ENCODE peak calls at places on chromosomes 11 and 22, in ten cellular contexts. L is esophagus squamous epithelium, N is fibroblast of mammary gland, Y is cardiac fibroblast, U is foreskin fibroblast, P is mammary epithelial cell, V is mucosa of descending colon, Z is GM06990, O is brain microvascular endothelial cell, Q is fibroblast of pulmonary artery. T is an unnamed sample.

GRCh38 chr11:29159552-29160465 is 857.0 kb downstream of the KCNA4 start:
- DNase-seq in L (no peak), N (peak), Y (peak), U (peak), P (peak), V (peak), Z (no peak), O (peak), Q (peak), T (no peak)

GRCh38 chr11:20934521-20934920 is 265.1 kb downstream of the NELL1 start:
- DNase-seq in L (no peak), N (no peak), Y (no peak), U (no peak), P (no peak), V (no peak), Z (no peak), O (no peak), Q (no peak), T (no peak)

GRCh38 chr22:49111085-49111484 is 716.6 kb downstream of the BRD1 start:
- DNase-seq in L (no peak), N (no peak), Y (no peak), U (no peak), P (no peak), V (no peak), Z (no peak), O (no peak), Q (no peak), T (no peak)

GRCh38 chr11:129862123-129862522 is 33.3 kb downstream of the NFRKB start:
- DNase-seq in L (no peak), N (no peak), Y (no peak), U (no peak), P (no peak), V (no peak), Z (no peak), O (no peak), Q (no peak), T (no peak)

GRCh38 chr11:27477831-27478230 is 5.2 kb upstream of the LGR4 start:
- DNase-seq in L (no peak), N (no peak), Y (no peak), U (no peak), P (no peak), V (no peak), Z (no peak), O (no peak), Q (no peak), T (no peak)

GRCh38 chr22:36198936-36199616 is 2.5 kb downstream of the APOL4 start:
- DNase-seq in L (no peak), N (no peak), Y (no peak), U (no peak), P (no peak), V (no peak), Z (no peak), O (no peak), Q (no peak), T (no peak)

GRCh38 chr11:104015649-104016415 is 20.6 kb upstream of the DDI1 start:
- DNase-seq in L (no peak), N (no peak), Y (no peak), U (no peak), P (peak), V (no peak), Z (no peak), O (no peak), Q (no peak), T (no peak)

GRCh38 chr11:126054412-126054811 is 8.3 kb downstream of the CDON start:
- DNase-seq in L (no peak), N (no peak), Y (no peak), U (no peak), P (no peak), V (no peak), Z (no peak), O (no peak), Q (no peak), T (no peak)

GRCh38 chr11:40391679-40392078 is 1067.8 kb downstream of the LRRC4C start:
- DNase-seq in L (no peak), N (no peak), Y (no peak), U (no peak), P (no peak), V (no peak), Z (no peak), O (no peak), Q (no peak), T (no peak)

GRCh38 chr11:2301631-2302272 is at the start of the genes C11orf21 and TSPAN32:
- DNase-seq in L (no peak), N (no peak), Y (no peak), U (no peak), P (no peak), V (no peak), Z (no peak), O (no peak), Q (peak), T (peak)

GRCh38 chr11:766106-766940 is 11.0 kb downstream of the GATD1 start:
- DNase-seq in L (no peak), N (no peak), Y (no peak), U (no peak), P (no peak), V (no peak), Z (no peak), O (no peak), Q (no peak), T (no peak)

GRCh38 chr11:119363874-119364590 is 17.5 kb downstream of the USP2 start:
- DNase-seq in L (no peak), N (no peak), Y (no peak), U (no peak), P (no peak), V (peak), Z (peak), O (no peak), Q (peak), T (peak)

GRCh38 chr11:2752204-2752772 is 52.5 kb upstream of the KCNQ1OT1 start:
- DNase-seq in L (no peak), N (no peak), Y (peak), U (no peak), P (no peak), V (no peak), Z (no peak), O (peak), Q (peak), T (no peak)

GRCh38 chr22:24578355-24579241 is 14.3 kb downstream of the LRRC75B start:
- DNase-seq in L (no peak), N (no peak), Y (no peak), U (no peak), P (peak), V (peak), Z (no peak), O (no peak), Q (no peak), T (no peak)

GRCh38 chr11:113673566-113674396 is 32.3 kb downstream of the TMPRSS5 start:
- DNase-seq in L (no peak), N (peak), Y (peak), U (no peak), P (no peak), V (no peak), Z (no peak), O (no peak), Q (no peak), T (no peak)

GRCh38 chr11:78418584-78419211 is 1.1 kb upstream of the GAB2 start:
- DNase-seq in L (no peak), N (peak), Y (no peak), U (no peak), P (no peak), V (no peak), Z (no peak), O (peak), Q (no peak), T (no peak)

GRCh38 chr11:119476666-119477331 is 53.8 kb upstream of the THY1 start:
- DNase-seq in L (no peak), N (no peak), Y (no peak), U (no peak), P (no peak), V (no peak), Z (no peak), O (no peak), Q (no peak), T (no peak)

GRCh38 chr11:88175707-88176066 is 444 bp upstream of the RAB38 start:
- DNase-seq in L (no peak), N (no peak), Y (no peak), U (no peak), P (no peak), V (no peak), Z (no peak), O (no peak), Q (no peak), T (no peak)

GRCh38 chr11:85663781-85664560 is 958 bp downstream of the CREBZF start:
- DNase-seq in L (peak), N (peak), Y (peak), U (peak), P (peak), V (peak), Z (peak), O (peak), Q (peak), T (peak)

GRCh38 chr11:74055938-74056337 is 47.1 kb upstream of the UCP3 start:
- DNase-seq in L (no peak), N (peak), Y (peak), U (peak), P (peak), V (no peak), Z (no peak), O (peak), Q (peak), T (no peak)

GRCh38 chr22:49855491-49855911 is 1.9 kb downstream of the ZBED4 start:
- DNase-seq in L (no peak), N (peak), Y (peak), U (no peak), P (peak), V (peak), Z (no peak), O (no peak), Q (peak), T (no peak)

GRCh38 chr11:19628018-19628417 is 84.6 kb upstream of the NAV2 start:
- DNase-seq in L (no peak), N (peak), Y (peak), U (peak), P (peak), V (no peak), Z (no peak), O (peak), Q (peak), T (peak)

GRCh38 chr11:65187971-65188461 is 6.3 kb downstream of the CAPN1 start:
- DNase-seq in L (no peak), N (no peak), Y (no peak), U (no peak), P (no peak), V (no peak), Z (no peak), O (no peak), Q (no peak), T (no peak)

GRCh38 chr22:35684270-35684700 is 33.4 kb upstream of the APOL5 start:
- DNase-seq in L (no peak), N (peak), Y (peak), U (peak), P (no peak), V (peak), Z (no peak), O (peak), Q (peak), T (no peak)

GRCh38 chr11:44104472-44105294 is 9.2 kb downstream of the EXT2 start:
- DNase-seq in L (no peak), N (no peak), Y (peak), U (no peak), P (no peak), V (no peak), Z (no peak), O (no peak), Q (peak), T (no peak)

GRCh38 chr11:77823775-77824174 is 2.8 kb downstream of the AAMDC start:
- DNase-seq in L (no peak), N (peak), Y (peak), U (peak), P (no peak), V (no peak), Z (no peak), O (no peak), Q (peak), T (no peak)

GRCh38 chr11:62552931-62553838 is 6.6 kb upstream of the AHNAK start:
- DNase-seq in L (no peak), N (peak), Y (peak), U (peak), P (peak), V (peak), Z (no peak), O (peak), Q (peak), T (peak)

GRCh38 chr11:62444271-62444833 is 25.5 kb downstream of the SCGB1A1 start:
- DNase-seq in L (no peak), N (peak), Y (peak), U (peak), P (no peak), V (peak), Z (peak), O (peak), Q (peak), T (peak)

GRCh38 chr11:101775033-101775432 is 139.8 kb upstream of the CEP126 start:
- DNase-seq in L (no peak), N (no peak), Y (no peak), U (no peak), P (no peak), V (no peak), Z (no peak), O (no peak), Q (no peak), T (no peak)

GRCh38 chr11:113289341-113290187 is 24.8 kb upstream of the TTC12 start:
- DNase-seq in L (no peak), N (peak), Y (peak), U (peak), P (peak), V (peak), Z (peak), O (peak), Q (peak), T (peak)

GRCh38 chr11:64863381-64864060 is 14.9 kb downstream of the EHD1 start:
- DNase-seq in L (no peak), N (no peak), Y (no peak), U (no peak), P (no peak), V (no peak), Z (no peak), O (no peak), Q (no peak), T (peak)

GRCh38 chr11:115564851-115565250 is 60.6 kb upstream of the CADM1 start:
- DNase-seq in L (no peak), N (no peak), Y (no peak), U (no peak), P (no peak), V (no peak), Z (no peak), O (no peak), Q (no peak), T (no peak)

GRCh38 chr11:66344550-66345315 is at the start of gene BRMS1:
- DNase-seq in L (peak), N (peak), Y (peak), U (peak), P (peak), V (peak), Z (peak), O (peak), Q (peak), T (peak)
- TF ChIP-seq CTCF in L (peak), N (peak), Y (peak), U (no peak), P (peak), V (peak), Z (no peak), O (peak), Q (no peak), T (peak)

GRCh38 chr22:22789233-22789921 is 98.2 kb upstream of the IGLL5 start:
- DNase-seq in L (no peak), N (no peak), Y (no peak), U (no peak), P (no peak), V (no peak), Z (no peak), O (no peak), Q (no peak), T (no peak)
- H3K4me3 ChIP-seq in L (no peak), N (no peak), Y (no peak), U (no peak), P (no peak), V (no peak), Z (no peak), O (no peak), Q (no peak), T (no peak)

DNA sequence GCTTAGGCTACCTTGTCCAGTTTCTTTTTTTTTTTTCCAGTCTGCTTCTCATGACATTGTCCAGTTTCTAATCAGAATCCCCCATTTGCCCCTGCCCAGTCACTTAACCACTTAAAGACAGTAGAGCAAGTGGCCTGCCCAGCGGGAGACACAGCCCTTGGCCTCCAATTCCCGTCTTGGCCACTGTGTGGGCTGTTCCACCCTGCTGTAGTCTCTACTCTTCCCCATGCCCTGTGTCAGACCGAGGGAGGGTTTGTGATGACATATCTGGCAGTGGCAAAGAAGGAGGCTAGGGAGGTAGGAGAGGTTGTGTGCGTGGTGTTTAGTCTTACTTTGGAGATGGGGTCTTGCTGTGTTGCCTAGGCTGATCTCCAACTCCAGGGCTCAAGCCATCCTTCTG is 11.5 kb downstream of the PPFIA1 start:
- DNase-seq in L (no peak), N (no peak), Y (no peak), U (no peak), P (no peak), V (no peak), Z (no peak), O (no peak), Q (no peak), T (no peak)
- TF ChIP-seq CTCF in L (no peak), N (no peak), Y (no peak), U (no peak), P (no peak), V (no peak), Z (no peak), O (no peak), Q (no peak), T (no peak)

GRCh38 chr11:124075841-124076571 is 34.9 kb upstream of the OR10G7 start:
- DNase-seq in L (no peak), N (no peak), Y (no peak), U (no peak), P (no peak), V (peak), Z (peak), O (no peak), Q (no peak), T (peak)
- H3K4me3 ChIP-seq in L (no peak), N (peak), Y (peak), U (peak), P (peak), V (no peak), Z (peak), O (peak), Q (peak), T (peak)

GRCh38 chr11:72348250-72348649 is 86.1 kb downstream of the CLPB start:
- DNase-seq in L (no peak), N (no peak), Y (no peak), U (no peak), P (no peak), V (no peak), Z (no peak), O (no peak), Q (no peak), T (no peak)
- TF ChIP-seq CTCF in L (no peak), N (no peak), Y (no peak), U (no peak), P (peak), V (no peak), Z (no peak), O (no peak), Q (no peak), T (no peak)

GRCh38 chr22:45031629-45032403 is 22.0 kb upstream of the PHF21B start:
- DNase-seq in L (no peak), N (no peak), Y (no peak), U (no peak), P (no peak), V (no peak), Z (no peak), O (no peak), Q (no peak), T (no peak)

GRCh38 chr22:45034156-45034555 is 24.4 kb upstream of the PHF21B start:
- DNase-seq in L (no peak), N (no peak), Y (no peak), U (no peak), P (no peak), V (no peak), Z (no peak), O (no peak), Q (no peak), T (no peak)

GRCh38 chr22:45033136-45033535 is 23.3 kb upstream of the PHF21B start:
- DNase-seq in L (no peak), N (no peak), Y (no peak), U (no peak), P (no peak), V (no peak), Z (no peak), O (no peak), Q (no peak), T (no peak)

GRCh38 chr22:45026511-45026910 is 16.7 kb upstream of the PHF21B start:
- DNase-seq in L (no peak), N (no peak), Y (no peak), U (no peak), P (no peak), V (no peak), Z (no peak), O (no peak), Q (no peak), T (no peak)

GRCh38 chr22:45029501-45029900 is 19.7 kb upstream of the PHF21B start:
- DNase-seq in L (no peak), N (no peak), Y (no peak), U (no peak), P (no peak), V (no peak), Z (no peak), O (no peak), Q (no peak), T (no peak)
- H3K4me3 ChIP-seq in L (no peak), N (no peak), Y (no peak), U (no peak), P (no peak), V (no peak), Z (no peak), O (no peak), Q (no peak), T (no peak)

T was measured in heart right ventricle.